ENCODE peak calls at places on chromosomes 6 and 20, in eight cellular contexts. A is mesothelial cell of epicardium, I is activated T-helper 1 cell treated with Interleukin-2 at 50 U/mL for 16 hours, E is HT-29, N is AG09309, C is cardiac muscle cell, V is GM12865, B is cardiac fibroblast. H is an unnamed sample.

GRCh38 chr6:142612956-142613355 is 311.1 kb downstream of the ADGRG6 start:
- DNase-seq in A (no peak), I (no peak), E (peak), N (no peak), C (no peak), V (no peak), B (no peak), H (no peak)

GRCh38 chr6:13181398-13181797 is 146.9 kb downstream of the TBC1D7 start:
- DNase-seq in A (no peak), I (no peak), E (no peak), N (no peak), C (no peak), V (no peak), B (no peak), H (no peak)

GRCh38 chr6:105151644-105152043 is 28.2 kb downstream of the POPDC3 start:
- DNase-seq in A (no peak), I (no peak), E (no peak), N (no peak), C (no peak), V (peak), B (no peak), H (no peak)

GRCh38 chr6:169833258-169833794 is 81.9 kb downstream of the ERMARD start:
- DNase-seq in A (peak), I (no peak), E (no peak), N (no peak), C (no peak), V (no peak), B (no peak), H (no peak)

GRCh38 chr6:153096792-153097191 is 34.3 kb downstream of the RGS17 start:
- DNase-seq in A (no peak), I (no peak), E (no peak), N (no peak), C (no peak), V (no peak), B (no peak), H (no peak)

GRCh38 chr20:18138266-18138582 is 561 bp downstream of the KAT14 start:
- DNase-seq in A (no peak), I (no peak), E (no peak), N (no peak), C (no peak), V (no peak), B (no peak), H (no peak)

GRCh38 chr6:31750411-31751022 is 10.7 kb downstream of the MSH5 start:
- DNase-seq in A (no peak), I (no peak), E (no peak), N (no peak), C (no peak), V (no peak), B (no peak), H (no peak)

GRCh38 chr20:44083220-44083933 is 103.6 kb downstream of the JPH2 start:
- DNase-seq in A (no peak), I (no peak), E (no peak), N (no peak), C (no peak), V (no peak), B (peak), H (no peak)

GRCh38 chr20:59912609-59913008 is 20.8 kb downstream of the SYCP2 start:
- DNase-seq in A (no peak), I (no peak), E (no peak), N (no peak), C (no peak), V (peak), B (no peak), H (no peak)

GRCh38 chr6:170439366-170440351 is 113.4 kb downstream of the PSMB1 start:
- DNase-seq in A (peak), I (no peak), E (no peak), N (no peak), C (no peak), V (no peak), B (no peak), H (no peak)

GRCh38 chr6:34305982-34306702 is 57.3 kb upstream of the SMIM29 start:
- DNase-seq in A (no peak), I (no peak), E (no peak), N (no peak), C (no peak), V (no peak), B (peak), H (no peak)

GRCh38 chr6:70954750-70955149 is 2.1 kb downstream of the B3GAT2 start:
- DNase-seq in A (no peak), I (no peak), E (no peak), N (no peak), C (no peak), V (no peak), B (no peak), H (no peak)

GRCh38 chr6:4816904-4817303 is 40.7 kb downstream of the CDYL start:
- DNase-seq in A (no peak), I (no peak), E (no peak), N (no peak), C (no peak), V (no peak), B (no peak), H (no peak)

GRCh38 chr6:142275146-142276006 is 26.4 kb upstream of the ADGRG6 start:
- DNase-seq in A (no peak), I (no peak), E (peak), N (no peak), C (no peak), V (no peak), B (no peak), H (no peak)

GRCh38 chr20:37500311-37500710 is 20.7 kb upstream of the NNAT start:
- DNase-seq in A (no peak), I (no peak), E (no peak), N (no peak), C (no peak), V (no peak), B (no peak), H (no peak)

GRCh38 chr6:129140571-129140970 is 257.6 kb downstream of the LAMA2 start:
- DNase-seq in A (no peak), I (no peak), E (no peak), N (no peak), C (no peak), V (no peak), B (peak), H (no peak)

GRCh38 chr6:16902520-16902919 is 141.3 kb upstream of the ATXN1 start:
- DNase-seq in A (no peak), I (no peak), E (no peak), N (no peak), C (no peak), V (no peak), B (no peak), H (no peak)

H was measured in omental fat pad.